ENCODE peak calls at places on chromosomes 1 and 21, in six cellular contexts. Q is stimulated activated naive B cell treated with anti-CD40 and anti-IgM and Interleukin-4, amounts not matched to agents 10 μg/mL and 1 μg/mL and 100 μg/mL, for 72 hours; K is AG08396; W is NCI-H2171 treated with DMSO at 0.1 percent for 48 hours; S is left lobe of liver; X is activated CD4-positive, alpha-beta T cell treated with anti-CD3 and anti-CD28 coated beads, Interleukin-2, amount 50 U/mL, for 1 hour. R is an unnamed sample.

GRCh38 chr1:21572141-21572540 is 62.9 kb downstream of the ALPL start:
- DNase-seq in X (no peak), K (no peak), Q (no peak), W (no peak), S (no peak), R (no peak)

GRCh38 chr1:66416295-66416694 is 117.7 kb upstream of the SGIP1 start:
- DNase-seq in W (no peak), Q (no peak), K (no peak), S (no peak), X (no peak), R (no peak)

GRCh38 chr1:218250492-218250891 is 34.6 kb upstream of the RRP15 start:
- DNase-seq in X (no peak), W (no peak), S (no peak), Q (no peak), K (no peak), R (no peak)

GRCh38 chr1:15174615-15174983 is 21.1 kb downstream of the TMEM51 start:
- DNase-seq in W (no peak), X (no peak), K (no peak), Q (no peak), S (no peak), R (no peak)

GRCh38 chr1:168506204-168506819 is 37.5 kb downstream of the XCL2 start:
- DNase-seq in Q (no peak), W (no peak), X (no peak), S (no peak), K (peak), R (peak)

GRCh38 chr1:27522860-27523665 is 33.1 kb upstream of the WASF2 start:
- DNase-seq in X (peak), K (no peak), W (peak), Q (no peak), S (no peak), R (no peak)

GRCh38 chr1:7516892-7517291 is 254.2 kb upstream of the VAMP3 start:
- DNase-seq in Q (no peak), S (no peak), K (no peak), X (no peak), W (no peak), R (no peak)

GRCh38 chr1:9150582-9151290 is 21.8 kb upstream of the GPR157 start:
- DNase-seq in S (no peak), Q (no peak), W (no peak), X (no peak), K (peak), R (no peak)

GRCh38 chr1:114554577-114554976 is 26.8 kb downstream of the BCAS2 start:
- DNase-seq in Q (no peak), K (no peak), S (no peak), W (no peak), X (no peak), R (no peak)

GRCh38 chr1:18646776-18647410 is 16.2 kb downstream of the PAX7 start:
- DNase-seq in K (no peak), X (no peak), W (no peak), S (no peak), Q (no peak), R (no peak)

GRCh38 chr1:60171793-60172192 is 98.2 kb upstream of the C1orf87 start:
- DNase-seq in X (no peak), Q (no peak), W (no peak), S (no peak), K (peak), R (no peak)

GRCh38 chr1:93904228-93904627 is 5.0 kb downstream of the GCLM start:
- DNase-seq in W (no peak), X (no peak), K (no peak), S (no peak), Q (no peak), R (no peak)

GRCh38 chr1:20410555-20410954 is 75.5 kb downstream of the CAMK2N1 start:
- DNase-seq in X (no peak), K (no peak), Q (no peak), S (peak), W (peak), R (no peak)

GRCh38 chr1:39395357-39395831 is 96.0 kb upstream of the BMP8A start:
- DNase-seq in S (no peak), W (no peak), K (peak), X (no peak), Q (no peak), R (peak)

GRCh38 chr1:3345792-3346191 is 108.7 kb upstream of the ARHGEF16 start:
- DNase-seq in X (no peak), Q (no peak), S (no peak), W (no peak), K (no peak), R (no peak)

GRCh38 chr1:8510041-8510823 is 192.3 kb downstream of the SLC45A1 start:
- DNase-seq in K (peak), X (peak), W (no peak), S (no peak), Q (no peak), R (no peak)

GRCh38 chr1:18795002-18795689 is 64.3 kb downstream of the TAS1R2 start:
- DNase-seq in X (no peak), Q (no peak), K (no peak), W (no peak), S (no peak), R (no peak)

GRCh38 chr1:24500448-24501048 is 2.1 kb upstream of the RCAN3 start:
- DNase-seq in W (no peak), S (no peak), X (no peak), K (no peak), Q (no peak), R (no peak)

GRCh38 chr1:1910651-1911389 is 4.2 kb upstream of the CALML6 start:
- DNase-seq in S (no peak), Q (no peak), X (no peak), W (no peak), K (no peak), R (no peak)

GRCh38 chr1:119084651-119085262 is 55.7 kb downstream of the WARS2 start:
- DNase-seq in S (no peak), X (no peak), W (no peak), K (no peak), Q (no peak), R (no peak)

GRCh38 chr1:115647919-115648597 is 6.3 kb downstream of the VANGL1 start:
- DNase-seq in W (no peak), K (no peak), S (no peak), Q (no peak), X (no peak), R (no peak)

GRCh38 chr1:197685785-197686184 is 89.5 kb downstream of the DENND1B start:
- DNase-seq in W (no peak), Q (no peak), X (no peak), S (no peak), K (no peak), R (no peak)

GRCh38 chr21:26756491-26757159 is 88.6 kb downstream of the ADAMTS1 start:
- DNase-seq in X (no peak), Q (no peak), W (no peak), S (no peak), K (no peak), R (no peak)

GRCh38 chr1:109112056-109112651 is 1.8 kb upstream of the ELAPOR1 start:
- DNase-seq in S (no peak), W (peak), Q (no peak), K (peak), X (no peak), R (peak)

GRCh38 chr1:119787776-119788175 is 19.1 kb upstream of the HMGCS2 start:
- DNase-seq in X (no peak), Q (no peak), S (no peak), W (no peak), K (no peak), R (no peak)

GRCh38 chr1:165117482-165117881 is 239.0 kb downstream of the LMX1A start:
- DNase-seq in Q (no peak), X (no peak), W (no peak), K (no peak), S (no peak), R (no peak)

GRCh38 chr1:219492676-219493075 is 120.2 kb downstream of the ZC3H11B start:
- DNase-seq in Q (no peak), S (no peak), X (no peak), W (no peak), K (no peak), R (no peak)

GRCh38 chr1:119275145-119275929 is 93.2 kb upstream of the HAO2 start:
- DNase-seq in W (peak), K (peak), S (peak), Q (no peak), X (peak), R (peak)

GRCh38 chr1:43043695-43044094 is 85.0 kb upstream of the SLC2A1 start:
- DNase-seq in S (no peak), K (no peak), X (no peak), W (no peak), Q (no peak), R (no peak)

GRCh38 chr1:41823453-41823852 is 95.3 kb downstream of the HIVEP3 start:
- DNase-seq in Q (no peak), S (no peak), K (peak), W (no peak), X (no peak), R (no peak)

GRCh38 chr1:173561263-173561662 is 41.6 kb downstream of the SLC9C2 start:
- DNase-seq in K (no peak), S (no peak), W (no peak), Q (no peak), X (no peak), R (no peak)

GRCh38 chr1:52727114-52727586 is 897 bp downstream of the ZYG11B start:
- DNase-seq in X (no peak), K (peak), Q (no peak), S (peak), W (peak), R (peak)

GRCh38 chr1:111476761-111477309 is 3.1 kb downstream of the C1orf162 start:
- DNase-seq in S (no peak), Q (no peak), W (no peak), X (peak), K (no peak), R (no peak)